ENCODE peak calls at places on chromosomes 12 and 14, in ten cellular contexts. E is HL-60, B is OCI-LY7, K is right lobe of liver, Y is A549, P is choroid plexus epithelial cell, S is Panc1, C is AG04449, D is epithelial cell of esophagus, Z is astrocyte. I is an unnamed sample.

GRCh38 chr12:50948798-50949197 is 3.5 kb upstream of the HIGD1C start:
- DNase-seq in E (no peak), B (no peak), K (no peak), Y (no peak), P (peak), S (no peak), C (no peak), D (no peak), Z (no peak), I (no peak)

GRCh38 chr14:100193417-100194357 is 34.2 kb upstream of the DEGS2 start:
- DNase-seq in E (no peak), B (peak), K (no peak), Y (no peak), P (no peak), S (no peak), C (no peak), D (no peak), Z (no peak), I (no peak)

GRCh38 chr12:386651-387050 is 2.5 kb downstream of the KDM5A start:
- DNase-seq in E (no peak), B (no peak), K (no peak), Y (no peak), P (peak), S (no peak), C (no peak), D (peak), Z (peak), I (no peak)

GRCh38 chr14:106802413-106803364 is 1276.3 kb downstream of the TMEM121 start:
- DNase-seq in E (no peak), B (peak), K (no peak), Y (peak), P (no peak), S (no peak), C (no peak), D (no peak), Z (no peak), I (no peak)

GRCh38 chr12:6229823-6230222 is 29.6 kb downstream of the CD9 start:
- DNase-seq in E (peak), B (no peak), K (no peak), Y (no peak), P (peak), S (no peak), C (no peak), D (peak), Z (peak), I (no peak)

GRCh38 chr14:31207287-31207745 is 277 bp downstream of the HECTD1 start:
- DNase-seq in E (peak), B (peak), K (no peak), Y (no peak), P (no peak), S (no peak), C (peak), D (peak), Z (peak), I (peak)

GRCh38 chr14:95211721-95212504 is 54.6 kb upstream of the DICER1 start:
- DNase-seq in E (no peak), B (no peak), K (peak), Y (no peak), P (no peak), S (no peak), C (no peak), D (no peak), Z (no peak), I (no peak)

GRCh38 chr14:100988411-100988900 is 84.9 kb upstream of the RTL1 start:
- DNase-seq in E (no peak), B (no peak), K (no peak), Y (peak), P (no peak), S (peak), C (no peak), D (peak), Z (peak), I (no peak)

GRCh38 chr14:95496111-95496681 is 20.3 kb downstream of the SYNE3 start:
- DNase-seq in E (no peak), B (no peak), K (no peak), Y (no peak), P (no peak), S (no peak), C (no peak), D (no peak), Z (peak), I (no peak)

GRCh38 chr12:48037267-48037915 is 33.1 kb upstream of the COL2A1 start:
- DNase-seq in E (no peak), B (no peak), K (no peak), Y (no peak), P (peak), S (no peak), C (no peak), D (no peak), Z (peak), I (no peak)

GRCh38 chr14:97306785-97307246 is 509.6 kb downstream of the VRK1 start:
- DNase-seq in E (no peak), B (no peak), K (no peak), Y (no peak), P (no peak), S (no peak), C (no peak), D (no peak), Z (peak), I (peak)

GRCh38 chr12:131129839-131130238 is 176.1 kb downstream of the ADGRD1 start:
- DNase-seq in E (no peak), B (no peak), K (peak), Y (no peak), P (no peak), S (no peak), C (no peak), D (no peak), Z (no peak), I (no peak)

GRCh38 chr12:95446511-95446910 is 27.4 kb upstream of the METAP2 start:
- DNase-seq in E (no peak), B (no peak), K (peak), Y (no peak), P (peak), S (no peak), C (no peak), D (no peak), Z (peak), I (no peak)

GRCh38 chr14:35147711-35148110 is 25.4 kb downstream of the PRORP start:
- DNase-seq in E (no peak), B (no peak), K (no peak), Y (no peak), P (no peak), S (no peak), C (no peak), D (no peak), Z (no peak), I (no peak)

GRCh38 chr12:34303091-34303870 is 281.0 kb downstream of the ALG10 start:
- DNase-seq in E (no peak), B (no peak), K (no peak), Y (no peak), P (no peak), S (no peak), C (no peak), D (no peak), Z (no peak), I (no peak)

GRCh38 chr12:124550123-124551089 is 17.0 kb downstream of the NCOR2 start:
- DNase-seq in E (no peak), B (no peak), K (no peak), Y (no peak), P (no peak), S (no peak), C (no peak), D (peak), Z (no peak), I (no peak)
- TF ChIP-seq CTCF in E (no peak), B (no peak), K (no peak), Y (no peak), P (no peak), S (no peak), C (no peak), D (no peak), Z (no peak), I (no peak)

DNA sequence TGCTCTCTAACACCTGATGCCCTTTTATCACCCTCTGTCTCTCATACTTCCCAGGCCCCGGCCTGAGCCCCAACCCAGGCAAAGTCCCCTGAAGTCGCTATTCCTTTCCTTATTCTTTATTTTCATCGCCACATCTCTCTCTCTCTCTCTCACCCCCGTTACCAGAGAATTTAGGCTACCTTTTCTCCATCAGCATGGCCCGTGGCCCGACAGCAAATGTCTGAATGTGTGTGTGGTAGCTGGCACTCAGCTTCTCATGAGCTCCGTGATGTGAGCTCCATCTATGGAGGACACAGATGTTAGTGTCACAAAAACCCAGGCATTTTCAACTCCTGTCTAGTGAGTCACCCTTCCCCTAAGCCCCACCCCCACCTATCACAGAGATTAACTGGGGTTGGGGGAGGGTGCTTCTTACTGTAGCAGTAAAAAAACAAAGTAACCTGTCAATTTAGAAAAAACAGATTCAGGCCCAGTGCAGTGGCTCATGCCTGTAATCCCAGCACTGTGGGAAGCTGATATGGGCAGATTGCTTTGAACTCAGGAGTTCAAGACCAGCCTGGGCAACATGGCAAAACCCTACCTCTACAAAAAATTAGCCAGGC is 53.8 kb downstream of the VCPKMT start:
- DNase-seq in E (no peak), B (peak), K (no peak), Y (peak), P (peak), S (no peak), C (no peak), D (peak), Z (peak), I (no peak)
- H3K4me3 ChIP-seq in E (no peak), B (peak), K (no peak), Y (no peak), P (no peak), S (no peak), C (no peak), D (no peak), Z (no peak), I (peak)

GRCh38 chr12:128537668-128538067 is 270.7 kb downstream of the TMEM132C start:
- DNase-seq in E (no peak), B (no peak), K (no peak), Y (no peak), P (no peak), S (no peak), C (no peak), D (no peak), Z (no peak), I (no peak)
- TF ChIP-seq CTCF in E (no peak), B (no peak), K (no peak), Y (no peak), P (no peak), S (no peak), C (no peak), D (no peak), Z (no peak), I (no peak)

GRCh38 chr14:21309956-21310355 is 30.1 kb downstream of the RPGRIP1 start:
- DNase-seq in E (no peak), B (no peak), K (no peak), Y (no peak), P (no peak), S (no peak), C (no peak), D (no peak), Z (no peak), I (no peak)

GRCh38 chr14:21307641-21308040 is 27.8 kb downstream of the RPGRIP1 start:
- DNase-seq in E (no peak), B (no peak), K (no peak), Y (no peak), P (no peak), S (no peak), C (no peak), D (no peak), Z (no peak), I (no peak)

GRCh38 chr14:21309238-21309636 is 29.4 kb downstream of the RPGRIP1 start:
- DNase-seq in E (no peak), B (peak), K (no peak), Y (no peak), P (no peak), S (no peak), C (no peak), D (no peak), Z (no peak), I (no peak)

GRCh38 chr14:21308132-21308478 is 28.2 kb downstream of the RPGRIP1 start:
- DNase-seq in E (no peak), B (no peak), K (no peak), Y (peak), P (no peak), S (no peak), C (no peak), D (no peak), Z (no peak), I (no peak)

GRCh38 chr14:21308479-21309237 is 28.8 kb downstream of the RPGRIP1 start:
- DNase-seq in E (no peak), B (peak), K (peak), Y (peak), P (peak), S (no peak), C (no peak), D (peak), Z (peak), I (peak)
- H3K4me3 ChIP-seq in E (no peak), B (peak), K (peak), Y (peak), P (peak), S (peak), C (no peak), D (peak), Z (peak), I (peak)

GRCh38 chr12:57896139-57896436 is 45.3 kb upstream of the ATP23 start:
- DNase-seq in E (no peak), B (peak), K (no peak), Y (no peak), P (peak), S (no peak), C (no peak), D (no peak), Z (no peak), I (no peak)
- TF ChIP-seq CTCF in E (no peak), B (no peak), K (no peak), Y (no peak), P (peak), S (no peak), C (no peak), D (no peak), Z (no peak), I (no peak)

GRCh38 chr12:27331299-27331926 is 1.2 kb upstream of the BMAL2 start:
- DNase-seq in E (peak), B (no peak), K (no peak), Y (peak), P (peak), S (peak), C (peak), D (peak), Z (peak), I (peak)
- H3K4me3 ChIP-seq in E (no peak), B (no peak), K (no peak), Y (peak), P (no peak), S (peak), C (peak), D (peak), Z (peak), I (peak)

GRCh38 chr12:87467893-87468292 is 561.3 kb downstream of the C12orf50 start:
- DNase-seq in E (no peak), B (no peak), K (no peak), Y (no peak), P (no peak), S (no peak), C (no peak), D (no peak), Z (no peak), I (no peak)

GRCh38 chr12:87464565-87464964 is 564.6 kb downstream of the C12orf50 start:
- DNase-seq in E (no peak), B (no peak), K (no peak), Y (no peak), P (peak), S (no peak), C (no peak), D (no peak), Z (no peak), I (no peak)

DNA sequence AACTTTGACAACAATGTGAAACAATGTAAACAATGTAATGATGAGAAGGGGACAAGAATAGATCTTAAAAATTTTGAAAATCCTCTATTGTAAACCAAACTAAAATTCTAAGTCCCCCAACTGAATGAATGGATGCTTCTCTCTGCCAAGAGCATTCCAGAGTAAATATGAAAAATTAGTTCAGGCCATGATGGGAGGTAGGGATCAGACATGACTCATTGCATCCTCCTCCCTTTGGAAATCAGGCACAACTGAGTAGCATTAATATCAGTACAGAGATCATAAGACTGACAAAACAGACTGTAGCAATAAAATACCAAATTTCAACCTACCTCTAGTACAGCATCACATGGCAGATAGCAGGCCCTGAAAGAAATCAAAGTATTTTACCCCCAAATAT is 559.9 kb downstream of the C12orf50 start:
- DNase-seq in E (no peak), B (no peak), K (no peak), Y (no peak), P (peak), S (no peak), C (no peak), D (peak), Z (peak), I (no peak)
- TF ChIP-seq CTCF in E (no peak), B (no peak), K (no peak), Y (no peak), P (no peak), S (no peak), C (no peak), D (no peak), Z (no peak), I (no peak)

I was measured in GM12864.